ENCODE peak calls at places on chromosomes 2 and 18, in six cellular contexts. One of them, this sample, is unnamed. For H3K4me1, the result is how much of the 10 kb centered on the place peaks cover.

GRCh38 chr2:218368621-218369153 is 12.0 kb downstream of the CATIP start:
- DNase-seq in ovary: peak
- DNase-seq in upper lobe of left lung: peak
- DNase-seq in K562: no peak
- DNase-seq in heart left ventricle: peak
- DNase-seq in prostate gland: peak
- DNase-seq in this sample: no peak

GRCh38 chr2:127043367-127044164 is 63.4 kb downstream of the BIN1 start:
- DNase-seq in K562: no peak
- DNase-seq in ovary: no peak
- DNase-seq in heart left ventricle: no peak
- DNase-seq in prostate gland: no peak
- DNase-seq in upper lobe of left lung: no peak
- DNase-seq in this sample: no peak

GRCh38 chr2:175742367-175742766 is 259.7 kb downstream of the LNPK start:
- DNase-seq in heart left ventricle: no peak
- DNase-seq in K562: no peak
- DNase-seq in prostate gland: no peak
- DNase-seq in upper lobe of left lung: no peak
- DNase-seq in ovary: no peak
- DNase-seq in this sample: no peak

GRCh38 chr2:132632000-132632649 is 37.9 kb downstream of the LYPD1 start:
- DNase-seq in heart left ventricle: no peak
- DNase-seq in K562: no peak
- DNase-seq in ovary: no peak
- DNase-seq in prostate gland: no peak
- DNase-seq in upper lobe of left lung: no peak
- DNase-seq in this sample: no peak

GRCh38 chr2:201129044-201129505 is 13.1 kb downstream of the CFLAR start:
- DNase-seq in upper lobe of left lung: peak
- DNase-seq in prostate gland: no peak
- DNase-seq in heart left ventricle: peak
- DNase-seq in K562: no peak
- DNase-seq in ovary: no peak
- DNase-seq in this sample: no peak

GRCh38 chr2:187169108-187169713 is 278.8 kb downstream of the CALCRL start:
- DNase-seq in heart left ventricle: no peak
- DNase-seq in K562: no peak
- DNase-seq in upper lobe of left lung: no peak
- DNase-seq in prostate gland: no peak
- DNase-seq in ovary: no peak
- DNase-seq in this sample: no peak

GRCh38 chr2:30770791-30771190 is 36.5 kb downstream of the CAPN13 start:
- DNase-seq in K562: no peak
- DNase-seq in heart left ventricle: no peak
- DNase-seq in upper lobe of left lung: no peak
- DNase-seq in ovary: no peak
- DNase-seq in prostate gland: no peak
- DNase-seq in this sample: no peak

GRCh38 chr18:39647627-39648502 is 2082.3 kb upstream of the CELF4 start:
- DNase-seq in upper lobe of left lung: peak
- DNase-seq in heart left ventricle: no peak
- DNase-seq in ovary: no peak
- DNase-seq in prostate gland: no peak
- DNase-seq in K562: no peak
- DNase-seq in this sample: peak

GRCh38 chr2:105375001-105375561 is 23.8 kb downstream of the FHL2 start:
- DNase-seq in K562: no peak
- DNase-seq in heart left ventricle: peak
- DNase-seq in prostate gland: no peak
- DNase-seq in upper lobe of left lung: no peak
- DNase-seq in ovary: peak
- DNase-seq in this sample: no peak

GRCh38 chr2:215188078-215188477 is 49.7 kb upstream of the ABCA12 start:
- DNase-seq in prostate gland: no peak
- DNase-seq in heart left ventricle: no peak
- DNase-seq in ovary: no peak
- DNase-seq in K562: no peak
- DNase-seq in upper lobe of left lung: no peak
- DNase-seq in this sample: no peak

DNA sequence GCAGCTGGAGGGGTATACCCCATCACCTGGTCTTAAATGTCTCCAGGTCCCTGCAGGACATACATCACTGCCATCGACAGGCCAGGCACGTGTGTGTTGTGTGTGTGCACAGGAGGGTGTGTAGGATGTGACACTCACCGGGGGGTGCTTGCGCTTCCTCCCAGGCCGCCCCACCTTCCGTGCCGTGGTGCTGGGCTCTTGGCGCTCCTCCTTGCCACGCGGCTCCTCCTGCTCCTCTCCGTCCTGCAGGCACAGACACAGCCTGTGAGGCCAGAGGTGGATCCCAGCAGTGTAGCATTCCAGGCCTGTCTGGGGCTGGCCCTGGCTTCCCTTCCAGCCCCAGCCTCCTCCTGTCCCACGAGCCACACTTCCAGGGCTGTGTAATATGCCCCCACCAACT is 41.7 kb downstream of the DNMT3A start:
- DNase-seq in heart left ventricle: no peak
- DNase-seq in ovary: no peak
- DNase-seq in K562: no peak
- DNase-seq in upper lobe of left lung: no peak
- DNase-seq in prostate gland: no peak
- DNase-seq in this sample: no peak
- H3K4me1 ChIP-seq in heart left ventricle: under half
- H3K4me1 ChIP-seq in ovary: under half
- H3K4me1 ChIP-seq in K562: under half
- H3K4me1 ChIP-seq in upper lobe of left lung: under half
- H3K4me1 ChIP-seq in prostate gland: under half
- H3K4me1 ChIP-seq in this sample: under half

GRCh38 chr2:172103471-172104292 is 982 bp upstream of the DLX2 start:
- DNase-seq in upper lobe of left lung: peak
- DNase-seq in prostate gland: peak
- DNase-seq in heart left ventricle: peak
- DNase-seq in K562: peak
- DNase-seq in ovary: peak
- DNase-seq in this sample: peak

GRCh38 chr2:172101008-172101706 is 1.5 kb downstream of the DLX2 start:
- DNase-seq in prostate gland: no peak
- DNase-seq in K562: peak
- DNase-seq in ovary: no peak
- DNase-seq in upper lobe of left lung: no peak
- DNase-seq in heart left ventricle: no peak
- DNase-seq in this sample: no peak

GRCh38 chr2:172101707-172102158 is 967 bp downstream of the DLX2 start:
- DNase-seq in heart left ventricle: no peak
- DNase-seq in upper lobe of left lung: no peak
- DNase-seq in prostate gland: no peak
- DNase-seq in K562: no peak
- DNase-seq in ovary: no peak
- DNase-seq in this sample: no peak

GRCh38 chr2:172102159-172102857 is 392 bp downstream of the DLX2 start:
- DNase-seq in heart left ventricle: no peak
- DNase-seq in prostate gland: no peak
- DNase-seq in ovary: no peak
- DNase-seq in K562: peak
- DNase-seq in upper lobe of left lung: no peak
- DNase-seq in this sample: no peak

GRCh38 chr2:172102858-172103359 is at the start of gene DLX2:
- DNase-seq in heart left ventricle: peak
- DNase-seq in ovary: peak
- DNase-seq in upper lobe of left lung: peak
- DNase-seq in K562: peak
- DNase-seq in prostate gland: peak
- DNase-seq in this sample: peak
- TF ChIP-seq POLR2A in heart left ventricle: no peak
- TF ChIP-seq POLR2A in ovary: no peak
- TF ChIP-seq POLR2A in upper lobe of left lung: no peak
- TF ChIP-seq POLR2A in K562: peak
- TF ChIP-seq POLR2A in prostate gland: no peak
- TF ChIP-seq POLR2A in this sample: no peak

DNA sequence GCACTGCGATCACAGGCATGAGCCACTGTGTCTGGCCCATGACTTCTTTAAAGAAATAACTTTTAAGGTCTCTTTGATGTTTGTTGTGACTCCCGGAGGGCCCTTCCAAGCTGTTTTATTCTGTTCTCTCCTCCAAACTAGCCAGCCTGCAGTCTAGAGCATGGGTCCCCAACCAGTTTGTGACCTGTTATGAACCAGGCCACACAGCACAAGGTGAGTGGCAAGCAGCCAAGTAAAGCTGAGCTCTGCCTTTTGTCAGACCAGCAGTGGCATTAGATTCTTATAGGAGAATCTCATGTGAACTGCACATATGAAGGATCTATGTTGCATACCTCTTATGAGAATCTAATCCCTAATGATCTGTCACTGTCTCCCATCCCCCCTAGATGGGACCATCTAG is 223.9 kb upstream of the RGPD4 start:
- DNase-seq in prostate gland: no peak
- DNase-seq in heart left ventricle: no peak
- DNase-seq in K562: no peak
- DNase-seq in upper lobe of left lung: no peak
- DNase-seq in ovary: no peak
- DNase-seq in this sample: no peak
- H3K4me1 ChIP-seq in prostate gland: under half
- H3K4me1 ChIP-seq in heart left ventricle: under half
- H3K4me1 ChIP-seq in K562: under half
- H3K4me1 ChIP-seq in upper lobe of left lung: under half
- H3K4me1 ChIP-seq in ovary: under half
- H3K4me1 ChIP-seq in this sample: under half

GRCh38 chr2:230643576-230644291 is 68.9 kb upstream of the CAB39 start:
- DNase-seq in heart left ventricle: peak
- DNase-seq in ovary: no peak
- DNase-seq in upper lobe of left lung: peak
- DNase-seq in K562: no peak
- DNase-seq in prostate gland: no peak
- DNase-seq in this sample: no peak
- TF ChIP-seq POLR2A in heart left ventricle: no peak
- TF ChIP-seq POLR2A in ovary: no peak
- TF ChIP-seq POLR2A in upper lobe of left lung: no peak
- TF ChIP-seq POLR2A in K562: no peak
- TF ChIP-seq POLR2A in prostate gland: no peak
- TF ChIP-seq POLR2A in this sample: no peak

GRCh38 chr2:174608866-174609214 is 11.2 kb upstream of the WIPF1 start:
- DNase-seq in K562: no peak
- DNase-seq in heart left ventricle: no peak
- DNase-seq in ovary: no peak
- DNase-seq in prostate gland: no peak
- DNase-seq in upper lobe of left lung: no peak
- DNase-seq in this sample: no peak
- H3K4me1 ChIP-seq in K562: under half
- H3K4me1 ChIP-seq in heart left ventricle: under half
- H3K4me1 ChIP-seq in ovary: under half
- H3K4me1 ChIP-seq in prostate gland: under half
- H3K4me1 ChIP-seq in upper lobe of left lung: under half
- H3K4me1 ChIP-seq in this sample: under half

DNA sequence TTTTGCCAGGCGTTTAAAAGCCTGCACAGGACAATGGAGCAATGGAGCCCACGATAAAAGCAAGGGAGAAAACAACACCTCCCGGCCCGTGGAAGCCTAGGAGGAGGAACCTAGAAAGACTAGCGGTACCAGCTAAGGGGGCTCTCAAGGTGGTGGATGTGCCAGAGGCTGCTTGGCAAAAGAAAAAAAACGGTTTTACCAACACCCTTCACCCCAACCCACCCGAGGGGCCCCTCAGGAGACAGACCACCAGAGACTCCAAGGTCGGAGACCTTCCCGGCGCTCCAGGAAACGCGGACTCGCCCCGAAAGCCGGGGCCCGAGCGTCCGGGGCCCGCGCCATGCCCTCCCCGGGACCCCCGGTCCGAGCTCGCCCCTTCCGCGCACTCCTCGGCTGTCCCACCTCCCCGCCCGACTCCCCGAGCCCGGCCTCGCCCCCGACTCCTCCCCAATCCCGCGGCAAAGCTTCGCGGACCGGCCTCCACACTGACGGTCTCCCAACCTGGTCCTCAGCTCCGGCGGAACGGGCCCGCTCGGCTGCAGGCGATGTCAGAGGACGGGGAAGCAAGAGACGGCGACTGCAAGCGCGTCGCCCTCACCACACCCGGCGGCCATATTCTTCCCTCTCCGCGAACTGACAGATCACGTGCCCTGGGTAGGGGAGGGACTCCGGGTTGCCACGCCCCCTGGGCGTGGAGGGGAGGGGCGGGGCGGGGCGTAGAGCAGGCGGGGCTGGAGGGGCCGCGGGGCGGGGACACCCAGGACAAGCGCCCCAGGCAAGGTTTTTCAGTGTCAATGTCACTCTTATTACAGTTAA is at the start of gene KIDINS220:
- DNase-seq in ovary: peak
- DNase-seq in K562: peak
- DNase-seq in prostate gland: peak
- DNase-seq in heart left ventricle: peak
- DNase-seq in upper lobe of left lung: peak
- DNase-seq in this sample: peak
- TF ChIP-seq POLR2A in ovary: peak
- TF ChIP-seq POLR2A in K562: peak
- TF ChIP-seq POLR2A in prostate gland: peak
- TF ChIP-seq POLR2A in heart left ventricle: peak
- TF ChIP-seq POLR2A in upper lobe of left lung: no peak
- TF ChIP-seq POLR2A in this sample: no peak

DNA sequence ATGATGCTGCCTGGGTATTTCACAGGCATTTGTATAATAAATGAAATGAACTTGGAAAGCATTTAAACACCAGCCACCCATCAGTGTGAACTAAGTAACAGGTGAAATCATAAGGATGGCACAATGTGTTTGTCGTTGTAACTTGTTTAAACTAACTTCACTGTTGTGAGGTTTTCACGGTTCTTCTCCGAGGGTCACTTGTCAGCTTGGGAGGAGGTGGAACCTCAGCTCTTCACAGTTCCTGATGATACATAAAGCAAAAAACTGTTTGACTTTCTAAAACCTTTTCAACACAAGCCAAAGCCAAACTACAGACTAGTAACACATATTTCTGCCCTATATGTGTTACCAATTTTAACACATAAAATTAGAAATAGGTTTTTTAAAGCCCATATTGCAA is 13.1 kb downstream of the TMEM18 start:
- DNase-seq in heart left ventricle: no peak
- DNase-seq in upper lobe of left lung: no peak
- DNase-seq in K562: no peak
- DNase-seq in ovary: no peak
- DNase-seq in prostate gland: no peak
- DNase-seq in this sample: no peak
- H3K4me1 ChIP-seq in heart left ventricle: under half
- H3K4me1 ChIP-seq in upper lobe of left lung: under half
- H3K4me1 ChIP-seq in K562: under half
- H3K4me1 ChIP-seq in ovary: under half
- H3K4me1 ChIP-seq in prostate gland: under half
- H3K4me1 ChIP-seq in this sample: under half